ENCODE peak calls at places on chromosomes 16 and 17, in nine cellular contexts. One of them, this sample, is unnamed.

GRCh38 chr16:67909056-67909742 is 16.1 kb downstream of the PSKH1 start:
- DNase-seq in HFFc6: no peak
- DNase-seq in endothelial cell: no peak
- DNase-seq in cardiac fibroblast: no peak
- DNase-seq in dermis blood vessel endothelial cell: no peak
- DNase-seq in immature natural killer cell: no peak
- DNase-seq in ovary: no peak
- DNase-seq in amygdala: no peak
- DNase-seq in H54: no peak
- DNase-seq in this sample: no peak

GRCh38 chr17:81563861-81564586 is 11.9 kb upstream of the FAAP100 start:
- DNase-seq in HFFc6: peak
- DNase-seq in endothelial cell: no peak
- DNase-seq in cardiac fibroblast: peak
- DNase-seq in dermis blood vessel endothelial cell: no peak
- DNase-seq in immature natural killer cell: no peak
- DNase-seq in ovary: no peak
- DNase-seq in amygdala: no peak
- DNase-seq in H54: no peak
- DNase-seq in this sample: no peak

GRCh38 chr16:11245988-11246387 is 10.0 kb downstream of the SOCS1 start:
- DNase-seq in HFFc6: no peak
- DNase-seq in endothelial cell: no peak
- DNase-seq in cardiac fibroblast: no peak
- DNase-seq in dermis blood vessel endothelial cell: no peak
- DNase-seq in immature natural killer cell: no peak
- DNase-seq in ovary: no peak
- DNase-seq in amygdala: no peak
- DNase-seq in H54: no peak
- DNase-seq in this sample: no peak

GRCh38 chr16:58292886-58293285 is 1.9 kb downstream of the PRSS54 start:
- DNase-seq in HFFc6: no peak
- DNase-seq in endothelial cell: no peak
- DNase-seq in cardiac fibroblast: no peak
- DNase-seq in dermis blood vessel endothelial cell: no peak
- DNase-seq in immature natural killer cell: no peak
- DNase-seq in ovary: no peak
- DNase-seq in amygdala: no peak
- DNase-seq in H54: no peak
- DNase-seq in this sample: no peak

GRCh38 chr17:1709971-1710806 is at the start of gene TLCD2:
- DNase-seq in HFFc6: peak
- DNase-seq in endothelial cell: peak
- DNase-seq in cardiac fibroblast: peak
- DNase-seq in dermis blood vessel endothelial cell: peak
- DNase-seq in immature natural killer cell: no peak
- DNase-seq in ovary: peak
- DNase-seq in amygdala: no peak
- DNase-seq in H54: peak
- DNase-seq in this sample: no peak

GRCh38 chr16:7400117-7400890 is 67.7 kb downstream of the RBFOX1 start:
- DNase-seq in HFFc6: no peak
- DNase-seq in endothelial cell: no peak
- DNase-seq in cardiac fibroblast: no peak
- DNase-seq in dermis blood vessel endothelial cell: no peak
- DNase-seq in immature natural killer cell: no peak
- DNase-seq in ovary: no peak
- DNase-seq in amygdala: no peak
- DNase-seq in H54: no peak
- DNase-seq in this sample: no peak

GRCh38 chr17:50279181-50279526 is 4.9 kb downstream of the TMEM92 start:
- DNase-seq in HFFc6: peak
- DNase-seq in endothelial cell: no peak
- DNase-seq in cardiac fibroblast: no peak
- DNase-seq in dermis blood vessel endothelial cell: peak
- DNase-seq in immature natural killer cell: no peak
- DNase-seq in ovary: no peak
- DNase-seq in amygdala: no peak
- DNase-seq in H54: peak
- DNase-seq in this sample: no peak

GRCh38 chr17:83119987-83120864 is 40.8 kb downstream of the METRNL start:
- DNase-seq in HFFc6: no peak
- DNase-seq in endothelial cell: no peak
- DNase-seq in cardiac fibroblast: no peak
- DNase-seq in dermis blood vessel endothelial cell: no peak
- DNase-seq in immature natural killer cell: no peak
- DNase-seq in ovary: no peak
- DNase-seq in amygdala: no peak
- DNase-seq in H54: no peak
- DNase-seq in this sample: no peak

GRCh38 chr17:9409430-9409829 is 166.2 kb downstream of the STX8 start:
- DNase-seq in HFFc6: no peak
- DNase-seq in endothelial cell: no peak
- DNase-seq in cardiac fibroblast: no peak
- DNase-seq in dermis blood vessel endothelial cell: no peak
- DNase-seq in immature natural killer cell: no peak
- DNase-seq in ovary: no peak
- DNase-seq in amygdala: no peak
- DNase-seq in H54: no peak
- DNase-seq in this sample: no peak

GRCh38 chr17:80989586-80989913 is 2.1 kb upstream of the CHMP6 start:
- DNase-seq in HFFc6: no peak
- DNase-seq in endothelial cell: no peak
- DNase-seq in cardiac fibroblast: no peak
- DNase-seq in dermis blood vessel endothelial cell: no peak
- DNase-seq in immature natural killer cell: no peak
- DNase-seq in ovary: no peak
- DNase-seq in amygdala: no peak
- DNase-seq in H54: no peak
- DNase-seq in this sample: no peak

GRCh38 chr17:4945176-4945943 is 3.0 kb downstream of the PFN1 start:
- DNase-seq in HFFc6: peak
- DNase-seq in endothelial cell: no peak
- DNase-seq in cardiac fibroblast: peak
- DNase-seq in dermis blood vessel endothelial cell: peak
- DNase-seq in immature natural killer cell: peak
- DNase-seq in ovary: peak
- DNase-seq in amygdala: no peak
- DNase-seq in H54: peak
- DNase-seq in this sample: no peak

GRCh38 chr17:77842906-77843249 is 115.6 kb upstream of the TNRC6C start:
- DNase-seq in HFFc6: no peak
- DNase-seq in endothelial cell: no peak
- DNase-seq in cardiac fibroblast: no peak
- DNase-seq in dermis blood vessel endothelial cell: no peak
- DNase-seq in immature natural killer cell: no peak
- DNase-seq in ovary: no peak
- DNase-seq in amygdala: no peak
- DNase-seq in H54: no peak
- DNase-seq in this sample: no peak

GRCh38 chr17:60356947-60357346 is 35.0 kb downstream of the USP32 start:
- DNase-seq in HFFc6: no peak
- DNase-seq in endothelial cell: no peak
- DNase-seq in cardiac fibroblast: peak
- DNase-seq in dermis blood vessel endothelial cell: no peak
- DNase-seq in immature natural killer cell: no peak
- DNase-seq in ovary: no peak
- DNase-seq in amygdala: no peak
- DNase-seq in H54: no peak
- DNase-seq in this sample: no peak

GRCh38 chr17:73595068-73595865 is 49.0 kb downstream of the SDK2 start:
- DNase-seq in HFFc6: no peak
- DNase-seq in endothelial cell: peak
- DNase-seq in cardiac fibroblast: no peak
- DNase-seq in dermis blood vessel endothelial cell: no peak
- DNase-seq in immature natural killer cell: no peak
- DNase-seq in ovary: no peak
- DNase-seq in amygdala: no peak
- DNase-seq in H54: peak
- DNase-seq in this sample: no peak

GRCh38 chr16:61814716-61815347 is 221.4 kb downstream of the CDH8 start:
- DNase-seq in HFFc6: no peak
- DNase-seq in endothelial cell: no peak
- DNase-seq in cardiac fibroblast: no peak
- DNase-seq in dermis blood vessel endothelial cell: no peak
- DNase-seq in immature natural killer cell: no peak
- DNase-seq in ovary: no peak
- DNase-seq in amygdala: no peak
- DNase-seq in H54: no peak
- DNase-seq in this sample: peak

GRCh38 chr17:62791235-62792121 is 16.6 kb downstream of the MARCHF10 start:
- DNase-seq in HFFc6: peak
- DNase-seq in endothelial cell: no peak
- DNase-seq in cardiac fibroblast: peak
- DNase-seq in dermis blood vessel endothelial cell: no peak
- DNase-seq in immature natural killer cell: no peak
- DNase-seq in ovary: no peak
- DNase-seq in amygdala: no peak
- DNase-seq in H54: no peak
- DNase-seq in this sample: no peak

This sample was measured in hippocampal formation.